ENCODE peak calls at places on chromosomes 12 and 14, in ten cellular contexts. X is memory B cell; E is smooth muscle cell of the brain vasculature; N is dermis microvascular lymphatic vessel endothelial cell; T is activated CD4-positive, alpha-beta T cell treated with anti-CD3 and anti-CD28 coated beads, Interleukin-2, amount 50 U/mL, for 1 hour; K is neuronal stem cell; R is mucosa of gallbladder; S is transverse colon; M is tibial artery; V is SW 1271. W is an unnamed sample.

GRCh38 chr14:35403085-35403396 is 1.5 kb downstream of the NFKBIA start:
- DNase-seq in X (no peak), E (no peak), N (no peak), T (peak; percentile 26), K (no peak), R (no peak), S (peak; percentile 46), M (no peak), V (no peak), W (no peak)

GRCh38 chr12:66467932-66468331 is 165.6 kb downstream of the HELB start:
- DNase-seq in X (no peak), E (no peak), N (no peak), T (no peak), K (no peak), R (no peak), S (no peak), M (no peak), V (no peak), W (no peak)

GRCh38 chr14:95040723-95041476 is 116.4 kb downstream of the DICER1 start:
- DNase-seq in X (no peak), E (no peak), N (no peak), T (no peak), K (no peak), R (no peak), S (no peak), M (no peak), V (no peak), W (no peak)

GRCh38 chr12:125861299-125862281 is 796.4 kb downstream of the AACS start:
- DNase-seq in X (no peak), E (no peak), N (no peak), T (no peak), K (no peak), R (peak; percentile 86), S (peak; percentile 7), M (no peak), V (no peak), W (no peak)

GRCh38 chr12:57016348-57016747 is at the start of gene TAC3:
- DNase-seq in X (no peak), E (no peak), N (no peak), T (no peak), K (peak; percentile 36), R (no peak), S (no peak), M (no peak), V (no peak), W (no peak)

GRCh38 chr12:5200276-5201087 is 156.8 kb downstream of the KCNA5 start:
- DNase-seq in X (no peak), E (no peak), N (no peak), T (no peak), K (peak; percentile 71), R (peak; percentile 11), S (peak; percentile 46), M (peak; percentile 40), V (no peak), W (peak; percentile 32)

GRCh38 chr12:12172106-12172511 is 94.7 kb downstream of the LRP6 start:
- DNase-seq in X (no peak), E (no peak), N (no peak), T (no peak), K (no peak), R (no peak), S (no peak), M (no peak), V (no peak), W (peak; percentile 9)

GRCh38 chr12:98954506-98954905 is 309.4 kb downstream of the APAF1 start:
- DNase-seq in X (no peak), E (no peak), N (no peak), T (no peak), K (no peak), R (no peak), S (no peak), M (no peak), V (no peak), W (no peak)